ENCODE peak calls at places on chromosomes 5 and 9, in five cellular contexts. One of them, this sample, is unnamed.

GRCh38 chr5:54792611-54793404 is 192.6 kb downstream of the ESM1 start:
- DNase-seq in hepatocyte: no peak
- DNase-seq in lung: no peak
- DNase-seq in SK-N-SH: no peak
- DNase-seq in right cardiac atrium: no peak
- DNase-seq in this sample: no peak

GRCh38 chr5:55223219-55223987 is 3.7 kb downstream of the MCIDAS start:
- DNase-seq in right cardiac atrium: peak; percentile 54
- DNase-seq in hepatocyte: peak; percentile 28
- DNase-seq in lung: no peak
- DNase-seq in SK-N-SH: peak; percentile 63
- DNase-seq in this sample: no peak

GRCh38 chr9:105264380-105264779 is 19.9 kb downstream of the SLC44A1 start:
- DNase-seq in lung: no peak
- DNase-seq in right cardiac atrium: no peak
- DNase-seq in hepatocyte: no peak
- DNase-seq in SK-N-SH: no peak
- DNase-seq in this sample: no peak

GRCh38 chr5:79020861-79021561 is 35.9 kb upstream of the ARSB start:
- DNase-seq in hepatocyte: peak; percentile 79
- DNase-seq in lung: peak; percentile 50
- DNase-seq in SK-N-SH: peak; percentile 33
- DNase-seq in right cardiac atrium: peak; percentile 69
- DNase-seq in this sample: peak; percentile 8

GRCh38 chr5:112975721-112976431 is 722 bp upstream of the DCP2 start:
- DNase-seq in hepatocyte: no peak
- DNase-seq in SK-N-SH: no peak
- DNase-seq in right cardiac atrium: no peak
- DNase-seq in lung: no peak
- DNase-seq in this sample: no peak

GRCh38 chr5:4017076-4017803 is 421.6 kb downstream of the IRX1 start:
- DNase-seq in SK-N-SH: no peak
- DNase-seq in right cardiac atrium: no peak
- DNase-seq in lung: no peak
- DNase-seq in hepatocyte: no peak
- DNase-seq in this sample: no peak

GRCh38 chr5:58666598-58667595 is 84.0 kb downstream of the RAB3C start:
- DNase-seq in lung: no peak
- DNase-seq in hepatocyte: no peak
- DNase-seq in right cardiac atrium: peak; percentile 36
- DNase-seq in SK-N-SH: peak; percentile 68
- DNase-seq in this sample: no peak

GRCh38 chr9:86703346-86703745 is 244.0 kb downstream of the GAS1 start:
- DNase-seq in lung: no peak
- DNase-seq in SK-N-SH: no peak
- DNase-seq in hepatocyte: no peak
- DNase-seq in right cardiac atrium: no peak
- DNase-seq in this sample: no peak

GRCh38 chr9:73243078-73243477 is 91.4 kb downstream of the ANXA1 start:
- DNase-seq in hepatocyte: no peak
- DNase-seq in SK-N-SH: no peak
- DNase-seq in lung: no peak
- DNase-seq in right cardiac atrium: no peak
- DNase-seq in this sample: no peak

GRCh38 chr9:752681-753200 is 88.8 kb upstream of the DMRT1 start:
- DNase-seq in hepatocyte: no peak
- DNase-seq in lung: no peak
- DNase-seq in SK-N-SH: no peak
- DNase-seq in right cardiac atrium: no peak
- DNase-seq in this sample: no peak

GRCh38 chr9:37963936-37964739 is 60.2 kb upstream of the SLC25A51 start:
- DNase-seq in lung: peak; percentile 78
- DNase-seq in hepatocyte: peak; percentile 84
- DNase-seq in SK-N-SH: no peak
- DNase-seq in right cardiac atrium: no peak
- DNase-seq in this sample: no peak

GRCh38 chr5:116557669-116558271 is 16.9 kb downstream of the SEMA6A start:
- DNase-seq in hepatocyte: no peak
- DNase-seq in right cardiac atrium: no peak
- DNase-seq in lung: no peak
- DNase-seq in SK-N-SH: peak; percentile 38
- DNase-seq in this sample: no peak

GRCh38 chr5:172542651-172543131 is 88.4 kb upstream of the SH3PXD2B start:
- DNase-seq in lung: no peak
- DNase-seq in SK-N-SH: no peak
- DNase-seq in hepatocyte: no peak
- DNase-seq in right cardiac atrium: no peak
- DNase-seq in this sample: no peak

GRCh38 chr5:130549884-130550552 is 615.0 kb downstream of the HINT1 start:
- DNase-seq in right cardiac atrium: no peak
- DNase-seq in lung: no peak
- DNase-seq in hepatocyte: no peak
- DNase-seq in SK-N-SH: no peak
- DNase-seq in this sample: no peak

GRCh38 chr9:124553738-124554137 is 46.5 kb upstream of the NR5A1 start:
- DNase-seq in hepatocyte: no peak
- DNase-seq in SK-N-SH: no peak
- DNase-seq in lung: no peak
- DNase-seq in right cardiac atrium: no peak
- DNase-seq in this sample: no peak

GRCh38 chr5:16870878-16871277 is 65.2 kb downstream of the MYO10 start:
- DNase-seq in SK-N-SH: no peak
- DNase-seq in right cardiac atrium: no peak
- DNase-seq in hepatocyte: no peak
- DNase-seq in lung: no peak
- DNase-seq in this sample: no peak

GRCh38 chr5:96048763-96049162 is 87.1 kb upstream of the ELL2 start:
- DNase-seq in lung: no peak
- DNase-seq in hepatocyte: peak; percentile 64
- DNase-seq in right cardiac atrium: peak; percentile 34
- DNase-seq in SK-N-SH: no peak
- DNase-seq in this sample: no peak

GRCh38 chr5:172183881-172184280 is 4.1 kb downstream of the STK10 start:
- DNase-seq in hepatocyte: no peak
- DNase-seq in SK-N-SH: no peak
- DNase-seq in lung: no peak
- DNase-seq in right cardiac atrium: no peak
- DNase-seq in this sample: no peak

GRCh38 chr5:135811007-135811406 is 23.5 kb upstream of the SLC25A48 start:
- DNase-seq in SK-N-SH: no peak
- DNase-seq in right cardiac atrium: no peak
- DNase-seq in hepatocyte: no peak
- DNase-seq in lung: no peak
- DNase-seq in this sample: no peak

GRCh38 chr5:124001216-124001615 is 489.2 kb downstream of the CSNK1G3 start:
- DNase-seq in SK-N-SH: no peak
- DNase-seq in hepatocyte: no peak
- DNase-seq in right cardiac atrium: no peak
- DNase-seq in lung: no peak
- DNase-seq in this sample: no peak

GRCh38 chr5:96629774-96630173 is 32.4 kb upstream of the CAST start:
- DNase-seq in hepatocyte: no peak
- DNase-seq in right cardiac atrium: no peak
- DNase-seq in lung: peak; percentile 61
- DNase-seq in SK-N-SH: no peak
- DNase-seq in this sample: no peak

GRCh38 chr5:86554638-86555037 is 63.1 kb upstream of the COX7C start:
- DNase-seq in SK-N-SH: no peak
- DNase-seq in lung: no peak
- DNase-seq in hepatocyte: no peak
- DNase-seq in right cardiac atrium: no peak
- DNase-seq in this sample: no peak

GRCh38 chr5:88815048-88815789 is 67.8 kb downstream of the MEF2C start:
- DNase-seq in hepatocyte: no peak
- DNase-seq in right cardiac atrium: no peak
- DNase-seq in lung: no peak
- DNase-seq in SK-N-SH: no peak
- DNase-seq in this sample: no peak

GRCh38 chr9:92725266-92725545 is 39.4 kb downstream of the BICD2 start:
- DNase-seq in hepatocyte: no peak
- DNase-seq in lung: no peak
- DNase-seq in right cardiac atrium: no peak
- DNase-seq in SK-N-SH: no peak
- DNase-seq in this sample: no peak
- H3K27ac ChIP-seq in hepatocyte: no peak overlapping the region
- H3K27ac ChIP-seq in lung: no peak overlapping the region
- H3K27ac ChIP-seq in right cardiac atrium: no peak overlapping the region
- H3K27ac ChIP-seq in SK-N-SH: no peak overlapping the region
- H3K27ac ChIP-seq in this sample: no peak overlapping the region

DNA sequence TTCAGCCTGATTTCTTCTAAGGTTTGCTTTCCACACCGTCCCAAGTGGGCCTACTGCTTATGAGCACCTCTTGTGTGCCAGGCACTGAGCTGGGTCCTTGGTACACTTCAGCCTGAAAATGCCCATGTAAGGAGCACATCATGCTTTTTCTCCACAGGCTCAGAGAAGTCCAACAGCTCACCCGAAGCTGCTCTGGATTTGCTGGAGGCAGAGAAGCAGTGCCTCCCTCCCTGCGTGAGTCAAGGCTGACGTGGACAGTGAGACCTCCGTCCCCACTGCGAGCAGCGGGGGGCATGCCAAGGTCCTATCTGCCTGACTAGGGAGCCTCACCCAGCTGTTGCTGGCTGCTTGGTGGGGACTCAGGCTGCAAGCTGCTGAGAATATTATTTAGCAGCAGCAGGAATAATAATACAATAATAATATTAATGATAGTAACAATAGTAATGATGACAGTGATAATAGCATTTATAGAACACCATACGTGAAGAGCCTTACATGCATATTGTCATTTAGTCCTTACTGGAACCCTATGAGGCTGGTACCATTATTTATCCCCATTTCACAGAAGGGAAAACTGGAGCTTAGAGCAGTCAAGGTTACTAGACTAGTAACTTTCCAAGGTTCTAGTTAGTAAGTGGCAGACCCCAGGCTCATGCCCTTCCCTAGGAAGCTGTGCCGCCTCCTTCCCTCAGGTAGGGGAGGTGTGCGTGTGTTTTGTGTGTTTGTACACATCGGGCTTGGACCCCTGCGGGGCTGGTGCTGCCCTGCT is 194.7 kb downstream of the HSPA4 start:
- DNase-seq in SK-N-SH: no peak
- DNase-seq in hepatocyte: no peak
- DNase-seq in right cardiac atrium: no peak
- DNase-seq in lung: no peak
- DNase-seq in this sample: no peak
- H3K4me1 ChIP-seq in SK-N-SH: peaks cover 22% of the 10 kb centered on the region
- H3K4me1 ChIP-seq in hepatocyte: peaks cover 11% of the 10 kb centered on the region
- H3K4me1 ChIP-seq in right cardiac atrium: no peaks in the 10 kb centered on the region
- H3K4me1 ChIP-seq in lung: peaks cover 11% of the 10 kb centered on the region
- H3K4me1 ChIP-seq in this sample: no peaks in the 10 kb centered on the region

DNA sequence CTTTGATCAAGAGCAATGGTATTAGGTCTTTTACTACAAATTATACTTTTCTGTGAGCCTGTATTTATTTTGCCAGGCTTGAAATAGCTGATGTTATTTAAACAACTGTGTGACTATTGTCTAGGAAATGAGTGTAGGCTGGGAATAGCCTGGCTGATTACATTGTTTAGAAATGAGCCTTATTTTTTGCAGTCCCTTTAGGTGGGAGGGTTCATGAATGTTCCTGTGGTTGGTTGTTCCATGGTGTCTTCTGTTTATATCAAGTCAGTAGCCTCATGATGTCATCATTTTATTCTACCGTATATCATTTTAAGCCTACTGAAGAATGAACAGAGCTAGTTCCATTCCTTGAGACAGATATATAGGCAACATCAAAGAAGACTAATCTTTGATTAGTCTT is 53.0 kb downstream of the MAP1B start:
- DNase-seq in SK-N-SH: no peak
- DNase-seq in right cardiac atrium: no peak
- DNase-seq in lung: no peak
- DNase-seq in hepatocyte: no peak
- DNase-seq in this sample: no peak
- H3K27ac ChIP-seq in SK-N-SH: peak overlapping the region; percentile 39
- H3K27ac ChIP-seq in right cardiac atrium: no peak overlapping the region
- H3K27ac ChIP-seq in lung: no peak overlapping the region
- H3K27ac ChIP-seq in hepatocyte: peak overlapping the region; percentile 59
- H3K27ac ChIP-seq in this sample: no peak overlapping the region

GRCh38 chr5:585962-586628 is 26.0 kb upstream of the CEP72 start:
- DNase-seq in right cardiac atrium: no peak
- DNase-seq in hepatocyte: no peak
- DNase-seq in lung: no peak
- DNase-seq in SK-N-SH: no peak
- DNase-seq in this sample: no peak

GRCh38 chr5:586751-587285 is 25.3 kb upstream of the CEP72 start:
- DNase-seq in hepatocyte: no peak
- DNase-seq in right cardiac atrium: no peak
- DNase-seq in lung: no peak
- DNase-seq in SK-N-SH: no peak
- DNase-seq in this sample: no peak

GRCh38 chr5:588406-588995 is 23.6 kb upstream of the CEP72 start:
- DNase-seq in SK-N-SH: no peak
- DNase-seq in lung: no peak
- DNase-seq in hepatocyte: no peak
- DNase-seq in right cardiac atrium: no peak
- DNase-seq in this sample: no peak

GRCh38 chr5:585556-585955 is 26.6 kb upstream of the CEP72 start:
- DNase-seq in right cardiac atrium: no peak
- DNase-seq in SK-N-SH: no peak
- DNase-seq in hepatocyte: no peak
- DNase-seq in lung: no peak
- DNase-seq in this sample: no peak

GRCh38 chr5:587403-587802 is 24.7 kb upstream of the CEP72 start:
- DNase-seq in SK-N-SH: no peak
- DNase-seq in hepatocyte: no peak
- DNase-seq in lung: no peak
- DNase-seq in right cardiac atrium: no peak
- DNase-seq in this sample: no peak
- H3K4me1 ChIP-seq in SK-N-SH: no peaks in the 10 kb centered on the region
- H3K4me1 ChIP-seq in hepatocyte: no peaks in the 10 kb centered on the region
- H3K4me1 ChIP-seq in lung: no peaks in the 10 kb centered on the region
- H3K4me1 ChIP-seq in right cardiac atrium: no peaks in the 10 kb centered on the region
- H3K4me1 ChIP-seq in this sample: no peaks in the 10 kb centered on the region

GRCh38 chr9:132201139-132201538 is 39.3 kb downstream of the NTNG2 start:
- DNase-seq in SK-N-SH: no peak
- DNase-seq in lung: peak; percentile 80
- DNase-seq in hepatocyte: no peak
- DNase-seq in right cardiac atrium: no peak
- DNase-seq in this sample: no peak
- H3K27ac ChIP-seq in SK-N-SH: no peak overlapping the region
- H3K27ac ChIP-seq in lung: no peak overlapping the region
- H3K27ac ChIP-seq in hepatocyte: no peak overlapping the region
- H3K27ac ChIP-seq in right cardiac atrium: no peak overlapping the region
- H3K27ac ChIP-seq in this sample: no peak overlapping the region

GRCh38 chr9:8686502-8686901 is 886.9 kb upstream of the DMAC1 start:
- DNase-seq in lung: no peak
- DNase-seq in hepatocyte: no peak
- DNase-seq in right cardiac atrium: no peak
- DNase-seq in SK-N-SH: no peak
- DNase-seq in this sample: no peak

GRCh38 chr9:8683496-8683895 is 883.9 kb upstream of the DMAC1 start:
- DNase-seq in right cardiac atrium: no peak
- DNase-seq in lung: no peak
- DNase-seq in hepatocyte: no peak
- DNase-seq in SK-N-SH: no peak
- DNase-seq in this sample: no peak

GRCh38 chr9:8685846-8686245 is 886.3 kb upstream of the DMAC1 start:
- DNase-seq in lung: no peak
- DNase-seq in right cardiac atrium: no peak
- DNase-seq in SK-N-SH: no peak
- DNase-seq in hepatocyte: no peak
- DNase-seq in this sample: no peak
- H3K4me1 ChIP-seq in lung: no peaks in the 10 kb centered on the region
- H3K4me1 ChIP-seq in right cardiac atrium: no peaks in the 10 kb centered on the region
- H3K4me1 ChIP-seq in SK-N-SH: no peaks in the 10 kb centered on the region
- H3K4me1 ChIP-seq in hepatocyte: no peaks in the 10 kb centered on the region
- H3K4me1 ChIP-seq in this sample: no peaks in the 10 kb centered on the region